ENCODE peak calls at places on chromosomes 7 and 10, in ten cellular contexts. L, S, Q, J, W, X, H, N, D and M are unnamed samples.

GRCh38 chr10:34538291-34538829 is 276.7 kb downstream of the PARD3 start:
- DNase-seq in D (peak; percentile 52), S (no peak), L (peak; percentile 19), J (no peak), N (no peak), Q (no peak), H (peak; percentile 45), W (no peak), X (peak; percentile 27), M (peak; percentile 54)

GRCh38 chr10:71065659-71066058 is 146.7 kb upstream of the UNC5B start:
- DNase-seq in N (no peak), X (no peak), J (no peak), W (no peak), Q (no peak), L (no peak), H (peak; percentile 9), S (no peak), D (no peak), M (no peak)

GRCh38 chr10:62231371-62231770 is 37.3 kb downstream of the RTKN2 start:
- DNase-seq in D (peak; percentile 75), Q (peak; percentile 82), X (peak; percentile 94), S (peak; percentile 67), J (no peak), N (no peak), W (no peak), H (peak; percentile 36), L (no peak), M (peak; percentile 89)

GRCh38 chr7:75866497-75867389 is 12.1 kb upstream of the RHBDD2 start:
- DNase-seq in W (peak; percentile 65), L (peak; percentile 71), D (peak; percentile 61), S (no peak), H (peak; percentile 77), X (peak; percentile 50), Q (peak; percentile 70), J (peak; percentile 75), N (peak; percentile 90), M (peak; percentile 73)

GRCh38 chr7:118087121-118087520 is 96.8 kb upstream of the LSM8 start:
- DNase-seq in L (no peak), D (peak; percentile 74), H (no peak), W (no peak), N (no peak), S (no peak), X (no peak), J (no peak), Q (no peak), M (no peak)

GRCh38 chr7:80249619-80250305 is 115.1 kb downstream of the GNAI1 start:
- DNase-seq in L (no peak), S (no peak), J (no peak), D (no peak), N (no peak), Q (no peak), H (no peak), X (peak; percentile 13), W (no peak), M (no peak)

GRCh38 chr10:114631678-114632417 is 26.2 kb downstream of the ABLIM1 start:
- DNase-seq in W (no peak), N (peak; percentile 77), X (peak; percentile 45), H (no peak), J (peak; percentile 72), D (no peak), Q (no peak), L (peak; percentile 77), S (no peak), M (no peak)

GRCh38 chr10:118725784-118726507 is 28.8 kb downstream of the CACUL1 start:
- DNase-seq in H (no peak), W (no peak), S (peak; percentile 4), J (no peak), X (peak; percentile 34), L (no peak), N (no peak), Q (peak; percentile 87), D (no peak), M (peak; percentile 30)

GRCh38 chr10:8439040-8439439 is 384.6 kb downstream of the GATA3 start:
- DNase-seq in N (no peak), S (no peak), H (no peak), J (no peak), X (no peak), D (no peak), L (no peak), Q (no peak), W (no peak), M (no peak)

GRCh38 chr7:131241381-131241780 is 86.3 kb upstream of the MKLN1 start:
- DNase-seq in Q (no peak), W (no peak), J (no peak), D (no peak), S (no peak), X (no peak), L (no peak), H (peak; percentile 42), N (peak; percentile 22), M (no peak)

GRCh38 chr7:155865830-155866545 is 53.7 kb upstream of the SHH start:
- DNase-seq in Q (no peak), J (no peak), N (no peak), W (no peak), H (no peak), X (no peak), S (no peak), D (no peak), L (no peak), M (no peak)

GRCh38 chr10:126309193-126309592 is 79.1 kb downstream of the ADAM12 start:
- DNase-seq in W (no peak), S (no peak), N (no peak), X (no peak), J (no peak), H (peak; percentile 50), D (no peak), L (no peak), Q (no peak), M (no peak)

GRCh38 chr7:43653466-43653865 is 70.6 kb downstream of the STK17A start:
- DNase-seq in S (no peak), W (no peak), N (no peak), L (no peak), D (no peak), X (peak; percentile 80), H (no peak), J (no peak), Q (no peak), M (no peak)

GRCh38 chr10:3091346-3091787 is 24.0 kb downstream of the PFKP start:
- DNase-seq in N (no peak), W (peak; percentile 83), S (peak; percentile 55), H (peak; percentile 95), X (peak; percentile 96), J (peak; percentile 81), D (peak; percentile 93), Q (peak; percentile 94), L (no peak), M (peak; percentile 98)

DNA sequence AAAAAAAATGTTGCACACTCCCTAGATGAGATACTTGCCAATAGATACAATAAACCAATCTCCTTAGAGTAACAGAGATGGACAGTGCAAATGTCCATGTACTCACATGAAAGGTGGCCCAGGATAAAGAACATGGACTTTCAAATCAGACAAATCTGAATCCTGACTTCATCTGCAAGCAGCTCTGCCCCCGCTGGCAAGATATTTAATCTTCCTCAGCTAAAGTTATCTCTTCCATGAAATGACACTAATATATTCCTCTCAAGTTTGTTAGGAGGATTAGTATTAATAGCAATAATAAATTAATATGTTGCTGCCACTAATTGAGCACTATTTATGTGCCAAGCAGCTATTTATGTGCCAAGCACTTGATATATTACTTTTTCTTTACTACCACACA is 148.6 kb upstream of the YAE1 start:
- DNase-seq in S (no peak), X (no peak), H (peak; percentile 9), N (no peak), L (no peak), W (no peak), D (no peak), J (no peak), Q (no peak), M (no peak)
- TF ChIP-seq CTCF in S (no peak), X (no peak), H (no peak), N (peak; percentile 14), L (no peak), W (no peak), D (no peak), J (no peak), Q (no peak), M (no peak)

GRCh38 chr7:165661-166369 is 26.6 kb upstream of the FAM20C start:
- DNase-seq in H (no peak), X (no peak), D (no peak), Q (no peak), L (peak; percentile 36), J (peak; percentile 34), S (no peak), N (no peak), W (no peak), M (no peak)

GRCh38 chr7:163298-163695 is 29.1 kb upstream of the FAM20C start:
- DNase-seq in D (no peak), L (no peak), Q (no peak), X (no peak), S (no peak), H (no peak), W (no peak), J (peak; percentile 55), N (no peak), M (no peak)

GRCh38 chr7:163971-164881 is 28.1 kb upstream of the FAM20C start:
- DNase-seq in X (no peak), J (peak; percentile 57), W (no peak), H (no peak), S (no peak), Q (no peak), D (no peak), N (no peak), L (no peak), M (no peak)

GRCh38 chr7:166370-167060 is 25.9 kb upstream of the FAM20C start:
- DNase-seq in N (no peak), J (peak; percentile 61), H (no peak), X (no peak), W (no peak), Q (no peak), D (no peak), S (no peak), L (no peak), M (peak; percentile 31)

GRCh38 chr7:164882-165660 is 27.3 kb upstream of the FAM20C start:
- DNase-seq in Q (no peak), D (no peak), X (no peak), L (no peak), J (peak; percentile 66), N (no peak), H (no peak), S (no peak), W (no peak), M (no peak)
- H3K4me3 ChIP-seq in Q (no peak overlapping the region), D (no peak overlapping the region), X (no peak overlapping the region), L (no peak overlapping the region), J (no peak overlapping the region), N (no peak overlapping the region), H (no peak overlapping the region), S (no peak overlapping the region), W (no peak overlapping the region), M (no peak overlapping the region)

GRCh38 chr10:127787873-127788272 is 50.9 kb downstream of the FOXI2 start:
- DNase-seq in J (no peak), Q (no peak), D (no peak), S (no peak), X (no peak), N (no peak), L (no peak), H (no peak), W (no peak), M (no peak)
- TF ChIP-seq CTCF in J (no peak), Q (no peak), D (no peak), S (no peak), X (no peak), N (no peak), L (no peak), H (no peak), W (no peak), M (no peak)

DNA sequence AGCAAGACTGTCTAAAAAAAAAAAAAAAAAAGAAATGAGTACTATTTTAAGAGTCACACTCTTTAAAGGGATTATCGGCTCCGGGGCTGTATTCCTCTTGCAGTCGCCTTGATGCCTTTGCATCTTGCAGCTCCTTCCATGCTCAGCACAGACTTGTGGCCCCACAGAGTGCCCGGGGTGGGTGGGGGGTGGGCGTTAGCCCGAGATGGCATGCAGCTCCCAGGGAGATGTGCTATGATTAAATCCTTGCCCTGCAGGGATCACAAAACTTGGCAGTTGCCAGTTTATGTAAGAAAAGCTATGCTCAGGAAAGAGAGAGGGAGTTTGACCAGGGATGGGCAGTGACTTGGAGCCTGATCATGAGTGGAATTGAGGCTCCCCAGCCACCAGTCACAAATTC is 81.9 kb downstream of the CCDC3 start:
- DNase-seq in Q (no peak), W (no peak), S (no peak), H (no peak), J (no peak), N (no peak), L (no peak), X (no peak), D (no peak), M (no peak)
- H3K4me3 ChIP-seq in Q (no peak overlapping the region), W (no peak overlapping the region), S (no peak overlapping the region), H (no peak overlapping the region), J (no peak overlapping the region), N (no peak overlapping the region), L (no peak overlapping the region), X (no peak overlapping the region), D (no peak overlapping the region), M (no peak overlapping the region)